ENCODE peak calls at places on chromosomes 5 and 9, in five cellular contexts. One of them, this sample, is unnamed.

GRCh38 chr5:113546711-113547159 is 33.2 kb downstream of the YTHDC2 start:
- DNase-seq in thoracic aorta: no peak
- DNase-seq in CD4-positive, alpha-beta memory T cell: no peak
- DNase-seq in left lung: no peak
- DNase-seq in HepG2: no peak
- DNase-seq in this sample: no peak

GRCh38 chr5:162567644-162568043 is 500.1 kb downstream of the GABRG2 start:
- DNase-seq in thoracic aorta: no peak
- DNase-seq in CD4-positive, alpha-beta memory T cell: no peak
- DNase-seq in left lung: no peak
- DNase-seq in HepG2: no peak
- DNase-seq in this sample: no peak

GRCh38 chr9:135890190-135890861 is 17.0 kb downstream of the CAMSAP1 start:
- DNase-seq in thoracic aorta: no peak
- DNase-seq in CD4-positive, alpha-beta memory T cell: no peak
- DNase-seq in left lung: no peak
- DNase-seq in HepG2: no peak
- DNase-seq in this sample: no peak

GRCh38 chr5:172779968-172780350 is 9.0 kb upstream of the DUSP1 start:
- DNase-seq in thoracic aorta: no peak
- DNase-seq in CD4-positive, alpha-beta memory T cell: no peak
- DNase-seq in left lung: no peak
- DNase-seq in HepG2: peak; percentile 66
- DNase-seq in this sample: no peak

GRCh38 chr5:180156141-180156540 is 52.9 kb downstream of the RASGEF1C start:
- DNase-seq in thoracic aorta: no peak
- DNase-seq in CD4-positive, alpha-beta memory T cell: no peak
- DNase-seq in left lung: peak; percentile 22
- DNase-seq in HepG2: no peak
- DNase-seq in this sample: no peak

GRCh38 chr9:112170235-112170634 is 4.9 kb downstream of the SUSD1 start:
- DNase-seq in thoracic aorta: no peak
- DNase-seq in CD4-positive, alpha-beta memory T cell: no peak
- DNase-seq in left lung: peak; percentile 53
- DNase-seq in HepG2: no peak
- DNase-seq in this sample: no peak

GRCh38 chr9:75148551-75148950 is 60.2 kb downstream of the OSTF1 start:
- DNase-seq in thoracic aorta: no peak
- DNase-seq in CD4-positive, alpha-beta memory T cell: no peak
- DNase-seq in left lung: no peak
- DNase-seq in HepG2: no peak
- DNase-seq in this sample: no peak

GRCh38 chr9:89911721-89912604 is 307.2 kb downstream of the GADD45G start:
- DNase-seq in thoracic aorta: no peak
- DNase-seq in CD4-positive, alpha-beta memory T cell: no peak
- DNase-seq in left lung: no peak
- DNase-seq in HepG2: no peak
- DNase-seq in this sample: no peak

GRCh38 chr5:153067869-153068268 is 422.6 kb upstream of the GRIA1 start:
- DNase-seq in thoracic aorta: no peak
- DNase-seq in CD4-positive, alpha-beta memory T cell: no peak
- DNase-seq in left lung: no peak
- DNase-seq in HepG2: no peak
- DNase-seq in this sample: no peak

GRCh38 chr5:80796861-80797260 is 142.1 kb upstream of the DHFR start:
- DNase-seq in thoracic aorta: no peak
- DNase-seq in CD4-positive, alpha-beta memory T cell: no peak
- DNase-seq in left lung: no peak
- DNase-seq in HepG2: no peak
- DNase-seq in this sample: no peak

GRCh38 chr5:76389513-76390154 is 13.5 kb upstream of the IQGAP2 start:
- DNase-seq in thoracic aorta: no peak
- DNase-seq in CD4-positive, alpha-beta memory T cell: no peak
- DNase-seq in left lung: no peak
- DNase-seq in HepG2: peak; percentile 86
- DNase-seq in this sample: no peak

GRCh38 chr9:109507421-109507838 is 9.3 kb upstream of the PTPN3 start:
- DNase-seq in thoracic aorta: no peak
- DNase-seq in CD4-positive, alpha-beta memory T cell: no peak
- DNase-seq in left lung: no peak
- DNase-seq in HepG2: peak; percentile 92
- DNase-seq in this sample: peak; percentile 97

GRCh38 chr9:119500072-119500771 is 131.0 kb upstream of the BRINP1 start:
- DNase-seq in thoracic aorta: no peak
- DNase-seq in CD4-positive, alpha-beta memory T cell: no peak
- DNase-seq in left lung: no peak
- DNase-seq in HepG2: no peak
- DNase-seq in this sample: no peak

GRCh38 chr5:128579669-128580068 is 41.6 kb upstream of the FBN2 start:
- DNase-seq in thoracic aorta: no peak
- DNase-seq in CD4-positive, alpha-beta memory T cell: no peak
- DNase-seq in left lung: no peak
- DNase-seq in HepG2: no peak
- DNase-seq in this sample: no peak

GRCh38 chr9:133205996-133206931 is 2.8 kb downstream of the OBP2B start:
- DNase-seq in thoracic aorta: no peak
- DNase-seq in CD4-positive, alpha-beta memory T cell: no peak
- DNase-seq in left lung: no peak
- DNase-seq in HepG2: no peak
- DNase-seq in this sample: no peak

GRCh38 chr5:16568875-16569580 is 47.8 kb downstream of the RETREG1 start:
- DNase-seq in thoracic aorta: no peak
- DNase-seq in CD4-positive, alpha-beta memory T cell: no peak
- DNase-seq in left lung: no peak
- DNase-seq in HepG2: no peak
- DNase-seq in this sample: no peak

GRCh38 chr5:80867233-80867632 is 92.9 kb upstream of the RASGRF2 start:
- DNase-seq in thoracic aorta: no peak
- DNase-seq in CD4-positive, alpha-beta memory T cell: no peak
- DNase-seq in left lung: no peak
- DNase-seq in HepG2: no peak
- DNase-seq in this sample: no peak

GRCh38 chr5:38642194-38642987 is 85.9 kb upstream of the LIFR start:
- DNase-seq in thoracic aorta: no peak
- DNase-seq in CD4-positive, alpha-beta memory T cell: no peak
- DNase-seq in left lung: no peak
- DNase-seq in HepG2: no peak
- DNase-seq in this sample: no peak

GRCh38 chr5:176902911-176903664 is 3.9 kb upstream of the HK3 start:
- DNase-seq in thoracic aorta: no peak
- DNase-seq in CD4-positive, alpha-beta memory T cell: no peak
- DNase-seq in left lung: no peak
- DNase-seq in HepG2: peak; percentile 21
- DNase-seq in this sample: no peak

GRCh38 chr5:53679261-53679660 is 118.8 kb downstream of the NDUFS4 start:
- DNase-seq in thoracic aorta: no peak
- DNase-seq in CD4-positive, alpha-beta memory T cell: no peak
- DNase-seq in left lung: no peak
- DNase-seq in HepG2: no peak
- DNase-seq in this sample: no peak

GRCh38 chr9:113572076-113572861 is 108.7 kb downstream of the RGS3 start:
- DNase-seq in thoracic aorta: peak; percentile 1
- DNase-seq in CD4-positive, alpha-beta memory T cell: no peak
- DNase-seq in left lung: peak; percentile 16
- DNase-seq in HepG2: no peak
- DNase-seq in this sample: peak; percentile 13

GRCh38 chr5:34767127-34767526 is 71.8 kb upstream of the TTC23L start:
- DNase-seq in thoracic aorta: no peak
- DNase-seq in CD4-positive, alpha-beta memory T cell: no peak
- DNase-seq in left lung: no peak
- DNase-seq in HepG2: no peak
- DNase-seq in this sample: no peak

GRCh38 chr5:173736374-173736773 is 119.9 kb upstream of the BOD1 start:
- DNase-seq in thoracic aorta: no peak
- DNase-seq in CD4-positive, alpha-beta memory T cell: no peak
- DNase-seq in left lung: no peak
- DNase-seq in HepG2: peak; percentile 84
- DNase-seq in this sample: no peak

GRCh38 chr5:1743061-1743768 is 56.4 kb downstream of the MRPL36 start:
- DNase-seq in thoracic aorta: no peak
- DNase-seq in CD4-positive, alpha-beta memory T cell: no peak
- DNase-seq in left lung: no peak
- DNase-seq in HepG2: no peak
- DNase-seq in this sample: no peak

GRCh38 chr9:38200431-38200830 is 131.4 kb upstream of the SHB start:
- DNase-seq in thoracic aorta: no peak
- DNase-seq in CD4-positive, alpha-beta memory T cell: no peak
- DNase-seq in left lung: no peak
- DNase-seq in HepG2: no peak
- DNase-seq in this sample: no peak

DNA sequence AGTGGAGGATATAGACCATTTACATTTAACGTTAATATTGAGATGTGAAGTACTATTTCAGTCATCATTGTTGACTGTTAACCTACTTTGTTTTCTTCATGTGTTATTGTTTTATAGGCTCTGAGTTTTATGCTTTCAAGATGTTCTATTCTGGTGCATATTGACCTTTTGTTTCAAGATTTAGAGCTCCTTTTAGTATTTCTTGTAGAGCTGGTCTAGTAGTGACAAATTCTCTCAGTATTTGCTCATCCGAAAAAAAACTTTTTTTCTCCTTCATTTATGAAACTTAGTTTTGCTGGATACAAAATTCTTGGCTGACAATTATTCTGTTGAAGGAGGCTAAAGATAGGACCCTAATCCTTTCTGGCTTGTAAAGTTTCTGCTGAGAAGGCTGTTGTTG is 91.3 kb downstream of the INVS start:
- DNase-seq in thoracic aorta: no peak
- DNase-seq in CD4-positive, alpha-beta memory T cell: no peak
- DNase-seq in left lung: no peak
- DNase-seq in HepG2: no peak
- DNase-seq in this sample: no peak
- H3K9me3 ChIP-seq in thoracic aorta: peaks cover 26% of the 10 kb centered on the region
- H3K9me3 ChIP-seq in CD4-positive, alpha-beta memory T cell: no peaks in the 10 kb centered on the region
- H3K9me3 ChIP-seq in left lung: peaks cover 38% of the 10 kb centered on the region
- H3K9me3 ChIP-seq in HepG2: peaks cover 22% of the 10 kb centered on the region
- H3K9me3 ChIP-seq in this sample: no peaks in the 10 kb centered on the region

GRCh38 chr9:127563579-127563978 is 48.5 kb upstream of the STXBP1 start:
- DNase-seq in thoracic aorta: no peak
- DNase-seq in CD4-positive, alpha-beta memory T cell: no peak
- DNase-seq in left lung: no peak
- DNase-seq in HepG2: no peak
- DNase-seq in this sample: no peak
- H3K4me1 ChIP-seq in thoracic aorta: peaks cover 36% of the 10 kb centered on the region
- H3K4me1 ChIP-seq in CD4-positive, alpha-beta memory T cell: peaks cover 50% of the 10 kb centered on the region
- H3K4me1 ChIP-seq in left lung: peaks cover 87% of the 10 kb centered on the region
- H3K4me1 ChIP-seq in HepG2: peaks cover 49% of the 10 kb centered on the region
- H3K4me1 ChIP-seq in this sample: peaks cover 38% of the 10 kb centered on the region

DNA sequence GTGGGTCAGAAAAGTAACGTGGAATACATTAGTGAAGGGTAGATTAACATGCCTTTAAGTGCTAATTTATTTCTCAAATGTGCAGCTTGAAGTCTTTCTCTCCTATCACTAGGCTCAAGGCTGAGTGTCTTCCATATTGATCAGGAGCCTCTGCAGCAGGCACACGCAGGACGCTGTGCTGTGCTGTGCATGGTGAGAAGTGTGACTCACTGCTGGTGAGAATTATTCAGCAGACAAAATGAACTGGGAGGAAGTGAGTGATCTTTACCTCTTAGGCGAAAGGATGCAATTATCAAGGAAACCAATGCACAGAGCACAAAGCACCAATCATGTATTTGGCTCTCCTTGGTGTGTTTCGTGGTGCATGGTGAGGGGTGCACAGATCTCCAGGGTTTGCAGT is 136.3 kb downstream of the TENT4A start:
- DNase-seq in thoracic aorta: no peak
- DNase-seq in CD4-positive, alpha-beta memory T cell: no peak
- DNase-seq in left lung: no peak
- DNase-seq in HepG2: no peak
- DNase-seq in this sample: no peak
- H3K9me3 ChIP-seq in thoracic aorta: no peaks in the 10 kb centered on the region
- H3K9me3 ChIP-seq in CD4-positive, alpha-beta memory T cell: no peaks in the 10 kb centered on the region
- H3K9me3 ChIP-seq in left lung: peaks cover 28% of the 10 kb centered on the region
- H3K9me3 ChIP-seq in HepG2: peaks cover 29% of the 10 kb centered on the region
- H3K9me3 ChIP-seq in this sample: no peaks in the 10 kb centered on the region

GRCh38 chr5:134437340-134438267 is 25.9 kb upstream of the CDKN2AIPNL start:
- DNase-seq in thoracic aorta: no peak
- DNase-seq in CD4-positive, alpha-beta memory T cell: no peak
- DNase-seq in left lung: no peak
- DNase-seq in HepG2: no peak
- DNase-seq in this sample: peak; percentile 52

GRCh38 chr5:134438268-134438622 is 26.6 kb upstream of the CDKN2AIPNL start:
- DNase-seq in thoracic aorta: no peak
- DNase-seq in CD4-positive, alpha-beta memory T cell: no peak
- DNase-seq in left lung: no peak
- DNase-seq in HepG2: no peak
- DNase-seq in this sample: peak; percentile 44

GRCh38 chr5:134436523-134437339 is 25.1 kb upstream of the CDKN2AIPNL start:
- DNase-seq in thoracic aorta: no peak
- DNase-seq in CD4-positive, alpha-beta memory T cell: peak; percentile 70
- DNase-seq in left lung: peak; percentile 86
- DNase-seq in HepG2: peak; percentile 64
- DNase-seq in this sample: peak; percentile 90

GRCh38 chr5:134432677-134433359 is 21.1 kb upstream of the CDKN2AIPNL start:
- DNase-seq in thoracic aorta: no peak
- DNase-seq in CD4-positive, alpha-beta memory T cell: no peak
- DNase-seq in left lung: no peak
- DNase-seq in HepG2: no peak
- DNase-seq in this sample: no peak

DNA sequence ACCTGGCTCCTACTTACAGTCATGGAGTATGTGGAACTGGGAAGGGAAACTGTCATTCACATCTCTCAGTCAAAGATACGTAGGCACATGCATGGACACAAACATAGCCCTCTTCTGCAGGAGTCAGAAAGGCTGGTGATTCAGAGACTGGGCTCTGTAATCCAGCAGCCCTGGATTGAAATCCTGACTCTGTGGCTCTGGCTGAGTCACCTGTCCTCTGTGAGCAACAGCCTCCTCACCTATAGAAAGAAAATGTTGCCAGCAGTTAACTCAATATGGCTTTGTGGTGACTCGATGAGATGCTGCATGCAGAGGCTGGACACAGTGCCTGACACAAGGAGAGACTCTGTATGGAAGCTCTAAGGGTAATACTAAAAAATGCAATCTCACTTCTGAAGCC is 23.8 kb upstream of the CDKN2AIPNL start:
- DNase-seq in thoracic aorta: no peak
- DNase-seq in CD4-positive, alpha-beta memory T cell: no peak
- DNase-seq in left lung: no peak
- DNase-seq in HepG2: no peak
- DNase-seq in this sample: peak; percentile 45
- H3K4me1 ChIP-seq in thoracic aorta: peaks cover 5% of the 10 kb centered on the region
- H3K4me1 ChIP-seq in CD4-positive, alpha-beta memory T cell: peaks cover 17% of the 10 kb centered on the region
- H3K4me1 ChIP-seq in left lung: peaks cover 44% of the 10 kb centered on the region
- H3K4me1 ChIP-seq in HepG2: peaks cover 72% of the 10 kb centered on the region
- H3K4me1 ChIP-seq in this sample: peaks cover 63% of the 10 kb centered on the region

This sample was measured in gastrocnemius medialis.